ENCODE peak calls at places on chromosomes 6 and 20, in ten cellular contexts. A is heart left ventricle, V is tibial nerve, J is IMR-90, M is H1, G is A549, X is suprapubic skin, N is HCT116, Y is Peyer's patch, Q is uterus. K is an unnamed sample. For H3K4me1, the result is how much of the 10 kb centered on the place peaks cover.

GRCh38 chr20:2652724-2653510 is 485 bp downstream of the NOP56 start:
- DNase-seq in Q (no peak), A (no peak), G (no peak), V (no peak), N (no peak), X (no peak), M (no peak), Y (peak), J (no peak), K (no peak)

GRCh38 chr20:4896971-4897497 is 104.3 kb downstream of the SLC23A2 start:
- DNase-seq in Y (no peak), Q (no peak), J (no peak), M (no peak), X (no peak), A (no peak), N (no peak), V (no peak), G (no peak), K (no peak)

GRCh38 chr6:15389759-15390723 is 144.2 kb downstream of the JARID2 start:
- DNase-seq in Y (no peak), Q (no peak), A (no peak), M (no peak), J (peak), V (no peak), X (no peak), G (peak), N (peak), K (no peak)

GRCh38 chr20:672975-673604 is 2.5 kb downstream of the SCRT2 start:
- DNase-seq in X (no peak), J (no peak), G (peak), N (no peak), M (no peak), V (no peak), Y (no peak), Q (no peak), A (no peak), K (no peak)

GRCh38 chr20:63930971-63931553 is 25.2 kb downstream of the UCKL1 start:
- DNase-seq in M (no peak), G (no peak), Q (no peak), Y (no peak), V (no peak), A (peak), N (no peak), J (no peak), X (no peak), K (no peak)

GRCh38 chr6:42047220-42047590 is 3.1 kb upstream of the TAF8 start:
- DNase-seq in M (no peak), J (no peak), X (no peak), N (no peak), A (no peak), V (no peak), Q (no peak), G (no peak), Y (no peak), K (no peak)

GRCh38 chr20:44211177-44212039 is 837 bp upstream of the OSER1 start:
- DNase-seq in A (no peak), Y (no peak), G (no peak), J (peak), V (no peak), M (no peak), N (no peak), Q (no peak), X (no peak), K (no peak)

GRCh38 chr20:830011-830521 is 3.4 kb upstream of the FAM110A start:
- DNase-seq in A (no peak), V (no peak), Y (no peak), J (peak), M (no peak), X (no peak), N (no peak), Q (no peak), G (no peak), K (no peak)

GRCh38 chr20:62342910-62343309 is 24.2 kb downstream of the LAMA5 start:
- DNase-seq in Q (no peak), N (no peak), G (no peak), J (peak), X (no peak), V (no peak), A (no peak), M (no peak), Y (no peak), K (no peak)

DNA sequence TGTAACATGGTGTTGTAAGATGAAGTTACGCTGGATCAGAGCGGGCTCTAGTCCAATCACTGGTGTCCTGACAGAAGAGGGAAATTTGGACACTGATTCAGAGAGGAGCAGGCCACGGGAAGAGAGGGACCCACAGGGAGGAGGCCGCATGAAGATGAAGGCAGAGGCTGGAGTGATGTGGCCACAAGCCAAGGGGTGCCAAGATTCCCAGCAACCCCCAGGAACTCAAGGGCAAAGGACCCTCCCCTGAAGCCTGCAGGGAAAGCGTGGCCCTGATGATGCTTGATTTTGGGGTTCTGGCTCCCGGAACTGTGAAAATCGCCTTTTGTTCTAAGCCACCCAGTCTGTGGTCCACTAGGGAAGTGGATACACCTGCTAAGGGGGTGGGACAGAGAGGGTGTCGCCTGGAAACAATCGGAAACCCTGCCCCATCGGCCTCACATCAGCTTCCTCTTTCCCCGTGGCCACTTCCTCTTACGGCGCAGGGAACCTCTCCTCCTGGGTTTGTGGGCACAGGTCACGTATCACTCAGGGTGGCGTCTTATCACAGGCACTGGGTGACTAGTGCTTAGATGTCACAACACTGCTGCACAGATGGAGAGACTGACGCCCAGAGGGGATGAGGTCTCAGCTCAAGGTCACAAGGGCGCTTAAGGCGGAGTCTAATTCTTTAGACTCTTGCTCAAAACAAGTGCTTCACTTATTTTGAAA is 58.0 kb downstream of the SULF2 start:
- DNase-seq in Y (peak), J (no peak), G (no peak), Q (no peak), V (no peak), N (no peak), X (no peak), M (no peak), A (no peak), K (peak)
- TF ChIP-seq POLR2A in Y (no peak), J (no peak), G (no peak), Q (no peak), V (no peak), N (no peak), X (no peak), M (no peak), A (no peak), K (no peak)

GRCh38 chr6:52543262-52543661 is 33.6 kb downstream of the TRAM2 start:
- DNase-seq in Y (no peak), V (no peak), G (no peak), Q (no peak), J (peak), M (no peak), A (no peak), N (no peak), X (no peak), K (no peak)

GRCh38 chr6:52544325-52545022 is 32.4 kb downstream of the TRAM2 start:
- DNase-seq in A (no peak), X (no peak), V (no peak), Y (no peak), M (no peak), N (no peak), G (no peak), J (peak), Q (no peak), K (no peak)

GRCh38 chr6:52545050-52545843 is 31.6 kb downstream of the TRAM2 start:
- DNase-seq in Y (no peak), G (no peak), J (peak), N (no peak), A (no peak), M (no peak), Q (no peak), V (no peak), X (no peak), K (no peak)

GRCh38 chr6:52545844-52546119 is 31.1 kb downstream of the TRAM2 start:
- DNase-seq in A (no peak), M (no peak), X (no peak), Q (no peak), V (no peak), Y (no peak), N (no peak), J (no peak), G (no peak), K (no peak)

GRCh38 chr6:52543729-52544324 is 33.0 kb downstream of the TRAM2 start:
- DNase-seq in J (peak), V (no peak), X (no peak), M (peak), Y (no peak), Q (no peak), A (no peak), G (no peak), N (no peak), K (no peak)
- H3K4me1 ChIP-seq in J (half or more), V (under half), X (half or more), M (under half), Y (under half), Q (under half), A (under half), G (half or more), N (under half), K (half or more)

GRCh38 chr6:10520468-10520867 is 683 bp upstream of the GCNT2 start:
- DNase-seq in V (no peak), Y (no peak), X (no peak), M (no peak), N (no peak), A (no peak), G (no peak), Q (no peak), J (peak), K (no peak)
- H3K4me3 ChIP-seq in V (no peak), Y (no peak), X (no peak), M (peak), N (no peak), A (peak), G (peak), Q (no peak), J (no peak), K (peak)

GRCh38 chr6:20936949-20937348 is 402.7 kb downstream of the CDKAL1 start:
- DNase-seq in Y (no peak), M (no peak), J (no peak), A (no peak), G (no peak), Q (no peak), N (no peak), V (no peak), X (no peak), K (no peak)

GRCh38 chr6:20943036-20943627 is 408.9 kb downstream of the CDKAL1 start:
- DNase-seq in G (no peak), J (no peak), N (no peak), X (no peak), Y (no peak), M (no peak), V (no peak), Q (no peak), A (no peak), K (no peak)

GRCh38 chr6:20943922-20944321 is 409.7 kb downstream of the CDKAL1 start:
- DNase-seq in V (no peak), J (no peak), A (no peak), G (no peak), Q (no peak), N (no peak), M (no peak), X (no peak), Y (no peak), K (no peak)

GRCh38 chr6:20939161-20939775 is 405.0 kb downstream of the CDKAL1 start:
- DNase-seq in M (no peak), J (no peak), Q (no peak), A (no peak), V (no peak), N (no peak), X (no peak), Y (no peak), G (no peak), K (no peak)
- TF ChIP-seq POLR2A in M (no peak), J (no peak), Q (no peak), A (no peak), V (no peak), N (no peak), X (no peak), Y (no peak), G (no peak), K (no peak)

DNA sequence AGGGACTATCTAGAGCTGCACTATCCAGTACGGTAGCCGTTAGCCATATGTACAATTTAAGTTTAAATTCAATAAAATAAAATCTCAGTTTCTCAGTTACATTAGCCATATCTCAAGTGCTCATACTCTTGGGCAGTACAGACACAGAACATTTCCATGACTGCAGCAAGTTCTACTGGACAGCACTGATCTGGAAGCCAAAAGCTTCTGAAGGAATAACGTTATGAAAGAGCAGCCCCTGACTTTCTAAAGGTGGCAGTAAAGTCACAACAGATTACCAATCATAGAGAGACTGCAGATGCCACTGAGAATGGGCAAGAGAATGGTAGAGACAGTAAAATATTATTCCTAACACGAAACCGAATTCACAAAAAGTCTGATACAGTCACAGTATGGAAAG is 36.8 kb downstream of the NDRG3 start:
- DNase-seq in N (no peak), G (no peak), M (no peak), Q (no peak), X (no peak), J (no peak), V (no peak), Y (no peak), A (no peak), K (no peak)
- H3K4me1 ChIP-seq in N (under half), G (under half), M (under half), Q (under half), X (under half), J (under half), V (under half), Y (under half), A (under half), K (under half)

GRCh38 chr20:25076731-25077609 is 5.0 kb downstream of the VSX1 start:
- DNase-seq in Q (no peak), Y (peak), J (peak), X (no peak), G (peak), V (no peak), M (no peak), A (no peak), N (peak), K (no peak)
- H3K4me3 ChIP-seq in Q (no peak), Y (no peak), J (no peak), X (peak), G (peak), V (peak), M (peak), A (peak), N (no peak), K (peak)

GRCh38 chr6:27141472-27142015 is 106.0 kb upstream of the PRSS16 start:
- DNase-seq in A (no peak), Y (no peak), Q (no peak), J (no peak), N (no peak), M (no peak), V (no peak), X (no peak), G (no peak), K (no peak)
- TF ChIP-seq POLR2A in A (no peak), Y (no peak), Q (no peak), J (no peak), N (no peak), M (peak), V (no peak), X (no peak), G (no peak), K (no peak)

K was measured in esophagus squamous epithelium.